ENCODE peak calls at places on chromosomes 13 and 19, in four cellular contexts. H, B, Z and F are unnamed samples.

GRCh38 chr19:10009269-10009665 is 1.0 kb downstream of the COL5A3 start:
- DNase-seq in H (no peak), Z (peak; percentile 53), B (peak; percentile 46), F (peak; percentile 72)

GRCh38 chr19:18839465-18840287 is 7.9 kb downstream of the UPF1 start:
- DNase-seq in B (no peak), Z (no peak), H (no peak), F (no peak)

GRCh38 chr13:51926528-51926885 is 64.7 kb downstream of the CCDC70 start:
- DNase-seq in H (no peak), B (no peak), Z (no peak), F (no peak)

GRCh38 chr19:21513651-21514050 is 8.2 kb downstream of the ZNF429 start:
- DNase-seq in Z (no peak), H (no peak), B (no peak), F (no peak)

GRCh38 chr19:4870025-4870700 is 2.7 kb upstream of the PLIN3 start:
- DNase-seq in B (no peak), H (peak; percentile 89), Z (peak; percentile 42), F (no peak)

GRCh38 chr13:97621631-97622030 is 187.7 kb downstream of the RAP2A start:
- DNase-seq in H (no peak), B (no peak), Z (no peak), F (no peak)

GRCh38 chr13:105655046-105655445 is 880.4 kb downstream of the EFNB2 start:
- DNase-seq in H (peak; percentile 34), B (no peak), Z (no peak), F (no peak)

GRCh38 chr13:46622013-46622917 is 69.3 kb downstream of the LRCH1 start:
- DNase-seq in Z (no peak), H (no peak), B (no peak), F (no peak)

GRCh38 chr19:41928221-41928683 is at the start of gene ERFL:
- DNase-seq in H (no peak), B (no peak), Z (no peak), F (peak; percentile 68)

GRCh38 chr19:17496337-17496997 is 15.0 kb upstream of the PGLS start:
- DNase-seq in Z (peak; percentile 90), H (no peak), B (peak; percentile 66), F (peak; percentile 92)

GRCh38 chr19:5131866-5132561 is 163.1 kb downstream of the KDM4B start:
- DNase-seq in H (no peak), Z (peak; percentile 26), B (no peak), F (peak; percentile 59)

GRCh38 chr13:97567510-97568243 is 133.7 kb downstream of the RAP2A start:
- DNase-seq in Z (no peak), H (peak; percentile 22), B (no peak), F (peak; percentile 37)

GRCh38 chr13:31595568-31595967 is 143.8 kb upstream of the RXFP2 start:
- DNase-seq in B (no peak), Z (no peak), H (no peak), F (no peak)

GRCh38 chr13:41577437-41577836 is 120.1 kb downstream of the RGCC start:
- DNase-seq in Z (no peak), B (no peak), H (no peak), F (peak; percentile 4)